ENCODE peak calls at places on chromosomes 16 and 17, in five cellular contexts. C, A, E, B and M are unnamed samples. For H3K36me3 and H3K4me1, the result is how much of the 10 kb centered on the place peaks cover.

GRCh38 chr16:2054543-2055245 is 6.9 kb downstream of the TSC2 start:
- DNase-seq in C (no peak), A (no peak), E (no peak), B (no peak), M (no peak)

GRCh38 chr16:9428355-9429005 is 337.0 kb downstream of the HAPSTR1 start:
- DNase-seq in B (no peak), C (no peak), E (no peak), A (no peak), M (no peak)

GRCh38 chr17:79732246-79732645 is 1.5 kb downstream of the ENPP7 start:
- DNase-seq in B (no peak), E (no peak), A (no peak), C (no peak), M (no peak)

GRCh38 chr17:49365667-49366066 is 3.6 kb upstream of the ZNF652 start:
- DNase-seq in A (no peak), E (no peak), C (peak), B (peak), M (peak)

GRCh38 chr16:38941-39892 is 14.2 kb downstream of the POLR3K start:
- DNase-seq in B (no peak), A (no peak), C (no peak), E (peak), M (peak)

GRCh38 chr17:2551928-2552327 is 40.2 kb upstream of the METTL16 start:
- DNase-seq in B (no peak), A (no peak), E (no peak), C (peak), M (no peak)

GRCh38 chr17:76090517-76091135 is 11.6 kb downstream of the ZACN start:
- DNase-seq in B (no peak), E (no peak), A (no peak), C (no peak), M (no peak)

GRCh38 chr17:3730881-3731429 is 7.3 kb downstream of the HASPIN start:
- DNase-seq in E (no peak), C (no peak), B (no peak), A (peak), M (no peak)

GRCh38 chr16:23310217-23310616 is 8.1 kb downstream of the SCNN1B start:
- DNase-seq in E (no peak), A (no peak), B (no peak), C (no peak), M (no peak)

GRCh38 chr17:39634384-39634871 is 2.5 kb upstream of the STARD3 start:
- DNase-seq in C (peak), B (no peak), E (no peak), A (peak), M (peak)

GRCh38 chr17:2083613-2084128 is 28.8 kb downstream of the HIC1 start:
- DNase-seq in A (no peak), B (peak), E (peak), C (no peak), M (no peak)

GRCh38 chr16:69411064-69411985 is 13.1 kb upstream of the CYB5B start:
- DNase-seq in B (no peak), E (no peak), A (no peak), C (no peak), M (no peak)

GRCh38 chr16:70747703-70748631 is 53.0 kb downstream of the VAC14 start:
- DNase-seq in B (no peak), A (peak), E (peak), C (no peak), M (no peak)

GRCh38 chr16:27806986-27807385 is 256.5 kb downstream of the GSG1L start:
- DNase-seq in E (no peak), B (no peak), C (no peak), A (no peak), M (no peak)

GRCh38 chr16:85430523-85431381 is 182.4 kb upstream of the GSE1 start:
- DNase-seq in A (no peak), B (no peak), C (no peak), E (no peak), M (no peak)

GRCh38 chr16:17313085-17313611 is 157.6 kb downstream of the XYLT1 start:
- DNase-seq in B (no peak), E (no peak), A (peak), C (no peak), M (no peak)

GRCh38 chr17:12727076-12727750 is 61.5 kb downstream of the MYOCD start:
- DNase-seq in A (peak), E (no peak), C (no peak), B (no peak), M (no peak)

GRCh38 chr16:11359370-11359769 is 14.1 kb downstream of the RMI2 start:
- DNase-seq in C (no peak), E (peak), B (no peak), A (peak), M (no peak)

GRCh38 chr17:70677783-70678647 is 508.7 kb downstream of the KCNJ2 start:
- DNase-seq in C (peak), E (no peak), B (peak), A (no peak), M (no peak)
- H2AFZ ChIP-seq in C (no peak), E (no peak), B (peak), A (no peak), M (no peak)

DNA sequence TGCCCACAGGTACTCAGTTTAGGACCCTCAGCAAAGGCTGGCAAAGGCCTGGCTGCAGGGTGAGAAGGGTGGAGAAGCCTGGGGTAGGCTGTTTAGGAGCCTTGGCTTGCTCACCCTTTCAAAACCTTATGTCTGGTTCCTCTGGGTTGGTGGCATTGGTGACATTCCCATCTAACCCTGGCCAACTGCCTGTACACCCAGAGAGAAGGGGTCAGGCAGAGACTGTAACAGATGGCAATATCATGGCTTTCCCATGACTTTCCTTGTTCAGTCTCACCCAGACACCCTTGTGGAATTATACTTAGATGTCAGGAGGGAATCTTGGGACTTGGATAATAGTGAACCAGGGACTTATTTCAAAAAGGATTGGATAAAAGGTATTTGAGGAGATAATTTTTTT is 18.5 kb upstream of the LLGL1 start:
- DNase-seq in E (no peak), B (no peak), C (no peak), A (no peak), M (no peak)
- H3K36me3 ChIP-seq in E (under half), B (half or more), C (under half), A (half or more), M (half or more)

GRCh38 chr17:332023-332422 is 20.6 kb downstream of the RPH3AL start:
- DNase-seq in A (no peak), C (no peak), B (no peak), E (no peak), M (no peak)
- H3K4me1 ChIP-seq in A (under half), C (under half), B (under half), E (under half), M (under half)

DNA sequence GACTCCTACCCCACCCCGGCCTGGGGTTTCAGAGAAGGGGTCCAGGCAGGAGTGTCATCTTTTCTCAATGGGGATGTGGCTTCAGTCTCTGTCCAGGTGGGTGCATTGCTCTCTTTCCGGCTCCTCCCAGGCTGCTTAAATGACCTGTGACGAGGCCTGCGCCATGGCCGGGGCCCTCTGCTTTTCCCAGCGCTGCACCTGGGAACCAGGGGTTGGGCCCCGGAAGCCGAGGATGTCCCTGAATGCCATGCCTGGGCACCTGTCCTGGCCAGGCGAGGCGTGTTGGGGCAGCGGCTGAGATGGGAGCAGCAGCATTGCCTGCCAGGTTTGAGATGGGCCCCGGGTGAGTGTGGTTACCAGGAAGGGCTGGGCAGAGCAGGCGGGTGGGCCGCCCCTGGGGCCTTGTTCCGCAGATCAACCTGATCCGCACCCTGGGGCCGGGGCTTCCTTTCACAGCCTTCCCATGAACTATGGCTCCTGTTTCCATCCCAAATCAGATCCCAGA is 147.4 kb downstream of the SEC14L1 start:
- DNase-seq in E (no peak), C (no peak), A (no peak), B (no peak), M (no peak)
- H2AFZ ChIP-seq in E (no peak), C (no peak), A (peak), B (no peak), M (no peak)

DNA sequence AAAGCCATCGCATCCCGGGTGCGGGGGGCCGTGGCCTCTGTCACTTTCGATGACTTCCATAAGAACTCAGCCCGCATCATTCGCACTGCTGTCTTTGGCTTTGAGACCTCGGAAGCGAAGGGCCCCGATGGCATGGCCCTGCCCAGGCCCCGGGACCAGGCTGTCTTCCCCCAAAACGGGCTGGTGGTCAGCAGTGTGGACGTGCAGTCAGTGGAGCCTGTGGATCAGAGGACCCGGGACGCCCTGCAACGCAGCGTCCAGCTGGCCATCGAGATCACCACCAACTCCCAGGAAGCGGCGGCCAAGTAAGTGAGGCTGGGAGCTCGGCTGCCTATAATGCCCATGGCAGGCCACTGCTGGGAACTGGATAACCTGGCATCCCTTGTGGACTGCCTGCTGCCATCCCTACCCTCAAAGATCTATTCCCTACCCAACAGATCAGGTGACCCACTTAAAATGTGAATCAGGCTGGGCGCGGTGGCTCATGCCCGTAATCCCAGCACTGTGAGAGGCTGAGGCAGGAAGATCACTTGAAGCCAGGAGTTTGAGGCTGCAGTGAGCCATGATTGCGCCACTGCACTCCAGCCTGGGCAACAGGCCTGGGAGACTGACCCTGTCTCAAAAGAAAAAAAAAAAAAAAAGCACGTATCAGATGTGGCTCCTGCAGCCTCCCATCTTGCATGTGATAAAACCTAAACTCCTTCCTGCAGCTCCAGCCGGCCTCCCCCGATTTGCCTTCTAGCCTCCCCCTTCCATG is 18.3 kb downstream of the CDIPT start:
- DNase-seq in B (no peak), A (no peak), C (no peak), E (no peak), M (no peak)
- H3K36me3 ChIP-seq in B (under half), A (half or more), C (under half), E (under half), M (under half)

GRCh38 chr17:29589524-29590260 is at the start of gene GIT1:
- DNase-seq in C (peak), B (peak), E (peak), A (peak), M (peak)

GRCh38 chr17:29590261-29590978 is 972 bp upstream of the GIT1 start:
- DNase-seq in B (no peak), C (no peak), E (peak), A (peak), M (peak)

GRCh38 chr17:29591737-29592624 is 951 bp upstream of the ANKRD13B start:
- DNase-seq in A (peak), B (peak), E (peak), C (peak), M (peak)

GRCh38 chr17:29592850-29593545 is at the start of gene ANKRD13B:
- DNase-seq in E (peak), B (no peak), A (no peak), C (peak), M (peak)

DNA sequence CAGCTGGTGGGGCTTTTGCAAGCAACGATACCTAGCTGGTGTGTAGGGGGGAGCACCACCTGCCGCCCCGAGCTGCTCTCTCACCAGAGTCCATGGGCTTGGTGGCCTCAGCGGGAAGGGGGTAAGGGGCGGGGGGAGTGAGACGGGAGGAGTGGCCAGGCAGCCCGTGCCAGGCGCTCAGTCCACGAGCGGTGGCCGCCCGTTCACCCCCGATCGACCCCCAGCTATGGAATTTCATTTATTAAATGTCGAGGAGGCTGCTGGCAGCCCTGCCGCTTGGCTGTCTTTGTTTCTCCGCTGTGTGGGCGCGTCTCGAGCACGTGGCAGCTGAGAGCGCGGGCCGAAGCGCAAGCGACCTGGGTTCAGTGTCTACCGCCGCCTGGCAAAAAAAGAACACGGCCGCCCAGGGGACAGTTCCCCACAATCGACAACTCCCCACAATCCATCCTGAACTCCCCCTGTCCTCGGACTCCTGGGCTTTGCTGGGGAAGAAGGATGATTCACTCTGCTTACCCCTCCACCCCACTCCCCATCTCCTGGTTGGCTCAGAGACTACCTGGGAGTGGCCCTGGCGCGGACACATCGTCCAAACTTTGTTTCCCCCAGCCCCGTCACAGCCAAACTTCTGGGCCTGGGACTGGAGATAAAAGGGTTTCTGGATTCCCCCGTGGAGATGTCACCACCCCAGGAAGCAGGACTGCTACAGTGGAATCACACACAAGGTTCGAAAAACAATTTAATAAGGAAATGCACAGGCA is 1.7 kb upstream of the GIT1 start:
- DNase-seq in E (peak), A (peak), B (peak), C (peak), M (peak)
- H3K4me1 ChIP-seq in E (under half), A (under half), B (half or more), C (half or more), M (half or more)